ENCODE peak calls at places on chromosome 4, in six cellular contexts. L, O, G, Q, Z and S are unnamed samples.
A peak's percentile ranks its signal among the peaks of the same experiment; 100 is the strongest.

GRCh38 chr4:52728877-52729276 is 22.3 kb downstream of the ERVMER34-1 start:
- DNase-seq in L (no peak), O (no peak), G (no peak), Q (no peak), Z (no peak), S (no peak)

GRCh38 chr4:158667651-158668198 is 4.0 kb downstream of the C4orf46 start:
- DNase-seq in L (no peak), O (peak; percentile 15), G (peak; percentile 31), Q (peak; percentile 16), Z (no peak), S (no peak)

GRCh38 chr4:122819708-122820449 is 6.8 kb upstream of the FGF2 start:
- DNase-seq in L (no peak), O (no peak), G (no peak), Q (peak; percentile 63), Z (no peak), S (no peak)

GRCh38 chr4:98720871-98721480 is 62.6 kb upstream of the TSPAN5 start:
- DNase-seq in L (no peak), O (no peak), G (no peak), Q (peak; percentile 84), Z (no peak), S (no peak)

GRCh38 chr4:147768113-147768512 is 36.2 kb downstream of the ARHGAP10 start:
- DNase-seq in L (no peak), O (no peak), G (no peak), Q (peak; percentile 76), Z (no peak), S (no peak)

GRCh38 chr4:180960758-180961401 is 1282.3 kb upstream of the TENM3 start:
- DNase-seq in L (no peak), O (no peak), G (no peak), Q (no peak), Z (no peak), S (no peak)

GRCh38 chr4:73450398-73451004 is 14.5 kb downstream of the AFP start:
- DNase-seq in L (no peak), O (no peak), G (no peak), Q (peak; percentile 92), Z (no peak), S (no peak)

GRCh38 chr4:3287972-3288570 is 4.8 kb upstream of the RGS12 start:
- DNase-seq in L (no peak), O (no peak), G (no peak), Q (no peak), Z (no peak), S (no peak)

GRCh38 chr4:135382280-135382679 is 1180.7 kb upstream of the PABPC4L start:
- DNase-seq in L (no peak), O (no peak), G (no peak), Q (no peak), Z (no peak), S (no peak)